ENCODE peak calls at places on chromosomes 12 and 14, in ten cellular contexts. One of them, this sample, is unnamed.

GRCh38 chr12:31236998-31237637 is 88.8 kb downstream of the SINHCAF start:
- DNase-seq in cardiac muscle cell: no peak
- DNase-seq in IMR-90: no peak
- DNase-seq in AG10803: no peak
- DNase-seq in K562: no peak
- DNase-seq in AG04450: no peak
- DNase-seq in astrocyte of the spinal cord: no peak
- DNase-seq in choroid plexus epithelial cell: no peak
- DNase-seq in heart right ventricle: no peak
- DNase-seq in tibial nerve: no peak
- DNase-seq in this sample: no peak

GRCh38 chr14:69648480-69649414 is 37.4 kb downstream of the SUSD6 start:
- DNase-seq in cardiac muscle cell: peak
- DNase-seq in IMR-90: peak
- DNase-seq in AG10803: peak
- DNase-seq in K562: no peak
- DNase-seq in AG04450: peak
- DNase-seq in astrocyte of the spinal cord: peak
- DNase-seq in choroid plexus epithelial cell: peak
- DNase-seq in heart right ventricle: no peak
- DNase-seq in tibial nerve: no peak
- DNase-seq in this sample: no peak

GRCh38 chr14:58746261-58746660 is 108.5 kb downstream of the DACT1 start:
- DNase-seq in cardiac muscle cell: peak
- DNase-seq in IMR-90: peak
- DNase-seq in AG10803: peak
- DNase-seq in K562: peak
- DNase-seq in AG04450: peak
- DNase-seq in astrocyte of the spinal cord: peak
- DNase-seq in choroid plexus epithelial cell: peak
- DNase-seq in heart right ventricle: no peak
- DNase-seq in tibial nerve: no peak
- DNase-seq in this sample: no peak

GRCh38 chr14:65704412-65704811 is 291.9 kb downstream of the FUT8 start:
- DNase-seq in cardiac muscle cell: peak
- DNase-seq in IMR-90: peak
- DNase-seq in AG10803: peak
- DNase-seq in K562: no peak
- DNase-seq in AG04450: peak
- DNase-seq in astrocyte of the spinal cord: peak
- DNase-seq in choroid plexus epithelial cell: peak
- DNase-seq in heart right ventricle: no peak
- DNase-seq in tibial nerve: no peak
- DNase-seq in this sample: no peak

GRCh38 chr12:86837246-86837645 is 581.1 kb upstream of the MGAT4C start:
- DNase-seq in cardiac muscle cell: no peak
- DNase-seq in IMR-90: no peak
- DNase-seq in AG10803: no peak
- DNase-seq in K562: no peak
- DNase-seq in AG04450: no peak
- DNase-seq in astrocyte of the spinal cord: no peak
- DNase-seq in choroid plexus epithelial cell: no peak
- DNase-seq in heart right ventricle: no peak
- DNase-seq in tibial nerve: no peak
- DNase-seq in this sample: no peak

GRCh38 chr14:35384386-35385041 is 20.0 kb downstream of the NFKBIA start:
- DNase-seq in cardiac muscle cell: peak
- DNase-seq in IMR-90: peak
- DNase-seq in AG10803: peak
- DNase-seq in K562: peak
- DNase-seq in AG04450: peak
- DNase-seq in astrocyte of the spinal cord: peak
- DNase-seq in choroid plexus epithelial cell: peak
- DNase-seq in heart right ventricle: peak
- DNase-seq in tibial nerve: no peak
- DNase-seq in this sample: no peak

GRCh38 chr12:52058631-52059324 is 7.5 kb downstream of the NR4A1 start:
- DNase-seq in cardiac muscle cell: peak
- DNase-seq in IMR-90: peak
- DNase-seq in AG10803: no peak
- DNase-seq in K562: no peak
- DNase-seq in AG04450: no peak
- DNase-seq in astrocyte of the spinal cord: no peak
- DNase-seq in choroid plexus epithelial cell: no peak
- DNase-seq in heart right ventricle: peak
- DNase-seq in tibial nerve: no peak
- DNase-seq in this sample: peak

GRCh38 chr14:92914087-92914656 is 8.8 kb upstream of the CHGA start:
- DNase-seq in cardiac muscle cell: peak
- DNase-seq in IMR-90: peak
- DNase-seq in AG10803: peak
- DNase-seq in K562: peak
- DNase-seq in AG04450: no peak
- DNase-seq in astrocyte of the spinal cord: peak
- DNase-seq in choroid plexus epithelial cell: peak
- DNase-seq in heart right ventricle: peak
- DNase-seq in tibial nerve: no peak
- DNase-seq in this sample: no peak

GRCh38 chr14:73467800-73468199 is 9.5 kb upstream of the NUMB start:
- DNase-seq in cardiac muscle cell: peak
- DNase-seq in IMR-90: peak
- DNase-seq in AG10803: peak
- DNase-seq in K562: peak
- DNase-seq in AG04450: no peak
- DNase-seq in astrocyte of the spinal cord: no peak
- DNase-seq in choroid plexus epithelial cell: peak
- DNase-seq in heart right ventricle: no peak
- DNase-seq in tibial nerve: no peak
- DNase-seq in this sample: no peak

GRCh38 chr12:62562892-62563291 is 96.3 kb downstream of the MON2 start:
- DNase-seq in cardiac muscle cell: peak
- DNase-seq in IMR-90: peak
- DNase-seq in AG10803: peak
- DNase-seq in K562: no peak
- DNase-seq in AG04450: no peak
- DNase-seq in astrocyte of the spinal cord: peak
- DNase-seq in choroid plexus epithelial cell: peak
- DNase-seq in heart right ventricle: no peak
- DNase-seq in tibial nerve: no peak
- DNase-seq in this sample: no peak

GRCh38 chr14:73125169-73125588 is 11.1 kb upstream of the PSEN1 start:
- DNase-seq in cardiac muscle cell: no peak
- DNase-seq in IMR-90: no peak
- DNase-seq in AG10803: no peak
- DNase-seq in K562: no peak
- DNase-seq in AG04450: no peak
- DNase-seq in astrocyte of the spinal cord: peak
- DNase-seq in choroid plexus epithelial cell: no peak
- DNase-seq in heart right ventricle: no peak
- DNase-seq in tibial nerve: no peak
- DNase-seq in this sample: no peak

GRCh38 chr14:58072288-58073071 is 79.5 kb downstream of the ARMH4 start:
- DNase-seq in cardiac muscle cell: peak
- DNase-seq in IMR-90: peak
- DNase-seq in AG10803: peak
- DNase-seq in K562: peak
- DNase-seq in AG04450: peak
- DNase-seq in astrocyte of the spinal cord: peak
- DNase-seq in choroid plexus epithelial cell: peak
- DNase-seq in heart right ventricle: peak
- DNase-seq in tibial nerve: no peak
- DNase-seq in this sample: peak

GRCh38 chr12:57766464-57767311 is at the start of gene CYP27B1:
- DNase-seq in cardiac muscle cell: peak
- DNase-seq in IMR-90: peak
- DNase-seq in AG10803: no peak
- DNase-seq in K562: peak
- DNase-seq in AG04450: no peak
- DNase-seq in astrocyte of the spinal cord: no peak
- DNase-seq in choroid plexus epithelial cell: peak
- DNase-seq in heart right ventricle: no peak
- DNase-seq in tibial nerve: no peak
- DNase-seq in this sample: peak

GRCh38 chr12:53713516-53713915 is 13.7 kb downstream of the CALCOCO1 start:
- DNase-seq in cardiac muscle cell: no peak
- DNase-seq in IMR-90: no peak
- DNase-seq in AG10803: no peak
- DNase-seq in K562: no peak
- DNase-seq in AG04450: no peak
- DNase-seq in astrocyte of the spinal cord: no peak
- DNase-seq in choroid plexus epithelial cell: no peak
- DNase-seq in heart right ventricle: no peak
- DNase-seq in tibial nerve: no peak
- DNase-seq in this sample: no peak

GRCh38 chr14:23881292-23881691 is 72.3 kb upstream of the DHRS4 start:
- DNase-seq in cardiac muscle cell: no peak
- DNase-seq in IMR-90: no peak
- DNase-seq in AG10803: peak
- DNase-seq in K562: no peak
- DNase-seq in AG04450: no peak
- DNase-seq in astrocyte of the spinal cord: peak
- DNase-seq in choroid plexus epithelial cell: no peak
- DNase-seq in heart right ventricle: no peak
- DNase-seq in tibial nerve: no peak
- DNase-seq in this sample: no peak

GRCh38 chr12:6820171-6820570 is 1.4 kb upstream of the GPR162 start:
- DNase-seq in cardiac muscle cell: no peak
- DNase-seq in IMR-90: no peak
- DNase-seq in AG10803: no peak
- DNase-seq in K562: no peak
- DNase-seq in AG04450: no peak
- DNase-seq in astrocyte of the spinal cord: no peak
- DNase-seq in choroid plexus epithelial cell: no peak
- DNase-seq in heart right ventricle: no peak
- DNase-seq in tibial nerve: no peak
- DNase-seq in this sample: no peak

GRCh38 chr12:6823161-6824084 is 1.8 kb downstream of the GPR162 start:
- DNase-seq in cardiac muscle cell: no peak
- DNase-seq in IMR-90: no peak
- DNase-seq in AG10803: no peak
- DNase-seq in K562: no peak
- DNase-seq in AG04450: no peak
- DNase-seq in astrocyte of the spinal cord: no peak
- DNase-seq in choroid plexus epithelial cell: no peak
- DNase-seq in heart right ventricle: no peak
- DNase-seq in tibial nerve: no peak
- DNase-seq in this sample: no peak

GRCh38 chr12:6822461-6823135 is 977 bp downstream of the GPR162 start:
- DNase-seq in cardiac muscle cell: no peak
- DNase-seq in IMR-90: no peak
- DNase-seq in AG10803: no peak
- DNase-seq in K562: no peak
- DNase-seq in AG04450: no peak
- DNase-seq in astrocyte of the spinal cord: no peak
- DNase-seq in choroid plexus epithelial cell: no peak
- DNase-seq in heart right ventricle: no peak
- DNase-seq in tibial nerve: no peak
- DNase-seq in this sample: no peak

GRCh38 chr12:6821271-6821673 is 349 bp upstream of the GPR162 start:
- DNase-seq in cardiac muscle cell: peak
- DNase-seq in IMR-90: peak
- DNase-seq in AG10803: peak
- DNase-seq in K562: peak
- DNase-seq in AG04450: peak
- DNase-seq in astrocyte of the spinal cord: peak
- DNase-seq in choroid plexus epithelial cell: peak
- DNase-seq in heart right ventricle: peak
- DNase-seq in tibial nerve: no peak
- DNase-seq in this sample: peak

GRCh38 chr12:6821674-6822433 is at the start of gene GPR162:
- DNase-seq in cardiac muscle cell: peak
- DNase-seq in IMR-90: peak
- DNase-seq in AG10803: peak
- DNase-seq in K562: peak
- DNase-seq in AG04450: no peak
- DNase-seq in astrocyte of the spinal cord: peak
- DNase-seq in choroid plexus epithelial cell: peak
- DNase-seq in heart right ventricle: peak
- DNase-seq in tibial nerve: no peak
- DNase-seq in this sample: peak
- H3K4me3 ChIP-seq in cardiac muscle cell: peak
- H3K4me3 ChIP-seq in IMR-90: peak
- H3K4me3 ChIP-seq in AG10803: peak
- H3K4me3 ChIP-seq in K562: peak
- H3K4me3 ChIP-seq in AG04450: peak
- H3K4me3 ChIP-seq in astrocyte of the spinal cord: peak
- H3K4me3 ChIP-seq in choroid plexus epithelial cell: peak
- H3K4me3 ChIP-seq in heart right ventricle: peak
- H3K4me3 ChIP-seq in tibial nerve: peak
- H3K4me3 ChIP-seq in this sample: peak

GRCh38 chr12:102964872-102965271 is 7.4 kb downstream of the ASCL1 start:
- DNase-seq in cardiac muscle cell: no peak
- DNase-seq in IMR-90: no peak
- DNase-seq in AG10803: no peak
- DNase-seq in K562: no peak
- DNase-seq in AG04450: no peak
- DNase-seq in astrocyte of the spinal cord: no peak
- DNase-seq in choroid plexus epithelial cell: no peak
- DNase-seq in heart right ventricle: no peak
- DNase-seq in tibial nerve: no peak
- DNase-seq in this sample: no peak
- H3K4me3 ChIP-seq in cardiac muscle cell: peak
- H3K4me3 ChIP-seq in IMR-90: no peak
- H3K4me3 ChIP-seq in AG10803: no peak
- H3K4me3 ChIP-seq in K562: no peak
- H3K4me3 ChIP-seq in AG04450: no peak
- H3K4me3 ChIP-seq in astrocyte of the spinal cord: no peak
- H3K4me3 ChIP-seq in choroid plexus epithelial cell: no peak
- H3K4me3 ChIP-seq in heart right ventricle: no peak
- H3K4me3 ChIP-seq in tibial nerve: no peak
- H3K4me3 ChIP-seq in this sample: no peak

GRCh38 chr12:132153501-132154340 is 9.5 kb downstream of the NOC4L start:
- DNase-seq in cardiac muscle cell: peak
- DNase-seq in IMR-90: peak
- DNase-seq in AG10803: peak
- DNase-seq in K562: peak
- DNase-seq in AG04450: no peak
- DNase-seq in astrocyte of the spinal cord: peak
- DNase-seq in choroid plexus epithelial cell: peak
- DNase-seq in heart right ventricle: peak
- DNase-seq in tibial nerve: no peak
- DNase-seq in this sample: peak
- H3K4me3 ChIP-seq in cardiac muscle cell: no peak
- H3K4me3 ChIP-seq in IMR-90: no peak
- H3K4me3 ChIP-seq in AG10803: peak
- H3K4me3 ChIP-seq in K562: no peak
- H3K4me3 ChIP-seq in AG04450: no peak
- H3K4me3 ChIP-seq in astrocyte of the spinal cord: no peak
- H3K4me3 ChIP-seq in choroid plexus epithelial cell: peak
- H3K4me3 ChIP-seq in heart right ventricle: peak
- H3K4me3 ChIP-seq in tibial nerve: no peak
- H3K4me3 ChIP-seq in this sample: peak

DNA sequence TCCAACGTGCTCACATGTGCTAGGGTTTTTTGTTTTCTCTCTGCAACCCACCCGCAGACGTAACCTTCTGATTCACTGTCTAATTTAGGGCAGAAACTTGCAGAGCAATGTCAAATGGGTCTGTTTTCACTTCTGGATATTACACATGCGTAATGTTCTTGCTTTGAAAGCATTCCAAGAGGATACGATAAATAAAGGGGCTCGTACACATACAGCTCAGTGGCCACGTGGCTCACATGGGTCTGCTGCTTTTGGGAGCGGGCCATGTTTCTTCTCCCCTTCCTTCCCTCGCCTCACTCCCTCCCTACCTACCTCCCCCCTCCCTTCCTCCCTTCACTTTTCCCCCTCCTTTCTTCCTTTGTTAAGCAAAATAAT is 23.4 kb downstream of the CACNA1C start:
- DNase-seq in cardiac muscle cell: peak
- DNase-seq in IMR-90: peak
- DNase-seq in AG10803: peak
- DNase-seq in K562: no peak
- DNase-seq in AG04450: peak
- DNase-seq in astrocyte of the spinal cord: peak
- DNase-seq in choroid plexus epithelial cell: peak
- DNase-seq in heart right ventricle: no peak
- DNase-seq in tibial nerve: no peak
- DNase-seq in this sample: no peak
- H3K4me3 ChIP-seq in cardiac muscle cell: no peak
- H3K4me3 ChIP-seq in IMR-90: no peak
- H3K4me3 ChIP-seq in AG10803: no peak
- H3K4me3 ChIP-seq in K562: no peak
- H3K4me3 ChIP-seq in AG04450: peak
- H3K4me3 ChIP-seq in astrocyte of the spinal cord: no peak
- H3K4me3 ChIP-seq in choroid plexus epithelial cell: no peak
- H3K4me3 ChIP-seq in heart right ventricle: no peak
- H3K4me3 ChIP-seq in tibial nerve: no peak
- H3K4me3 ChIP-seq in this sample: no peak

This sample was measured in BE2C.